ENCODE peak calls at places on chromosomes 1 and 21, in four cellular contexts. One of them, this sample, is unnamed.

GRCh38 chr1:186094170-186094569 is 280.9 kb downstream of the TPR start:
- DNase-seq in keratinocyte: no peak
- DNase-seq in LoVo: no peak
- DNase-seq in activated CD8-positive, alpha-beta memory T cell treated with anti-CD3 and anti-CD28 coated beads for 4 hours: no peak
- DNase-seq in this sample: no peak

GRCh38 chr1:17184822-17185484 is 20.0 kb upstream of the PADI1 start:
- DNase-seq in keratinocyte: no peak
- DNase-seq in LoVo: no peak
- DNase-seq in activated CD8-positive, alpha-beta memory T cell treated with anti-CD3 and anti-CD28 coated beads for 4 hours: no peak
- DNase-seq in this sample: no peak

GRCh38 chr1:11653616-11654570 is at the start of gene FBXO2:
- DNase-seq in keratinocyte: no peak
- DNase-seq in LoVo: no peak
- DNase-seq in activated CD8-positive, alpha-beta memory T cell treated with anti-CD3 and anti-CD28 coated beads for 4 hours: no peak
- DNase-seq in this sample: no peak

GRCh38 chr1:37537378-37537777 is 16.7 kb downstream of the SNIP1 start:
- DNase-seq in keratinocyte: no peak
- DNase-seq in LoVo: no peak
- DNase-seq in activated CD8-positive, alpha-beta memory T cell treated with anti-CD3 and anti-CD28 coated beads for 4 hours: no peak
- DNase-seq in this sample: no peak

GRCh38 chr1:233523047-233523446 is 90.9 kb upstream of the KCNK1 start:
- DNase-seq in keratinocyte: no peak
- DNase-seq in LoVo: no peak
- DNase-seq in activated CD8-positive, alpha-beta memory T cell treated with anti-CD3 and anti-CD28 coated beads for 4 hours: no peak
- DNase-seq in this sample: no peak

GRCh38 chr21:38811257-38811656 is 5.5 kb downstream of the ETS2 start:
- DNase-seq in keratinocyte: peak
- DNase-seq in LoVo: no peak
- DNase-seq in activated CD8-positive, alpha-beta memory T cell treated with anti-CD3 and anti-CD28 coated beads for 4 hours: no peak
- DNase-seq in this sample: no peak

GRCh38 chr1:108119500-108119899 is 80.6 kb downstream of the SLC25A24 start:
- DNase-seq in keratinocyte: no peak
- DNase-seq in LoVo: no peak
- DNase-seq in activated CD8-positive, alpha-beta memory T cell treated with anti-CD3 and anti-CD28 coated beads for 4 hours: no peak
- DNase-seq in this sample: no peak

GRCh38 chr1:116255486-116255885 is 117.6 kb upstream of the ATP1A1 start:
- DNase-seq in keratinocyte: no peak
- DNase-seq in LoVo: no peak
- DNase-seq in activated CD8-positive, alpha-beta memory T cell treated with anti-CD3 and anti-CD28 coated beads for 4 hours: no peak
- DNase-seq in this sample: no peak